ENCODE peak calls at places on chromosomes 2 and 18, in four cellular contexts. Z, J, V and B are unnamed samples.
A peak's percentile ranks its signal among the peaks of the same experiment; 100 is the strongest.

GRCh38 chr2:63654959-63655358 is 66.2 kb downstream of the MDH1 start:
- DNase-seq in Z (no peak), J (no peak), V (no peak), B (no peak)

GRCh38 chr2:148391324-148391723 is 253.2 kb upstream of the EPC2 start:
- DNase-seq in Z (no peak), J (no peak), V (no peak), B (peak; percentile 14)

GRCh38 chr2:236163483-236164200 is 4.5 kb downstream of the GBX2 start:
- DNase-seq in Z (no peak), J (no peak), V (no peak), B (no peak)

GRCh38 chr2:239685965-239686364 is 285.1 kb upstream of the HDAC4 start:
- DNase-seq in Z (no peak), J (no peak), V (no peak), B (no peak)

GRCh38 chr18:40810371-40810770 is 1144.7 kb upstream of the PIK3C3 start:
- DNase-seq in Z (peak; percentile 0), J (no peak), V (no peak), B (no peak)

GRCh38 chr2:3692375-3692774 is 11.0 kb upstream of the DCDC2C start:
- DNase-seq in Z (peak; percentile 19), J (no peak), V (peak; percentile 30), B (no peak)

GRCh38 chr2:240350006-240350355 is 85.5 kb upstream of the GPC1 start:
- DNase-seq in Z (no peak), J (no peak), V (no peak), B (no peak)

GRCh38 chr2:11639503-11639902 is 30.5 kb downstream of the NTSR2 start:
- DNase-seq in Z (no peak), J (no peak), V (no peak), B (no peak)

GRCh38 chr2:196452758-196453157 is 186.8 kb upstream of the CCDC150 start:
- DNase-seq in Z (no peak), J (no peak), V (no peak), B (no peak)

GRCh38 chr2:30385327-30385726 is 61.7 kb upstream of the LCLAT1 start:
- DNase-seq in Z (peak; percentile 46), J (no peak), V (no peak), B (no peak)

GRCh38 chr18:63182861-63183260 is 136.7 kb downstream of the BCL2 start:
- DNase-seq in Z (no peak), J (no peak), V (no peak), B (no peak)